ENCODE peak calls at places on chromosomes 5 and 9, in ten cellular contexts. One of them, this sample, is unnamed.

GRCh38 chr5:124080256-124080655 is 568.3 kb downstream of the CSNK1G3 start:
- DNase-seq in fibroblast of lung: peak; percentile 44
- DNase-seq in upper lobe of right lung: no peak
- DNase-seq in brain microvascular endothelial cell: no peak
- DNase-seq in spleen: no peak
- DNase-seq in tibial nerve: no peak
- DNase-seq in colonic mucosa: no peak
- DNase-seq in lower lobe of right lung: no peak
- DNase-seq in left ventricle myocardium inferior: no peak
- DNase-seq in H9: no peak
- DNase-seq in this sample: no peak

GRCh38 chr9:596701-597100 is 244.8 kb upstream of the DMRT1 start:
- DNase-seq in fibroblast of lung: no peak
- DNase-seq in upper lobe of right lung: no peak
- DNase-seq in brain microvascular endothelial cell: no peak
- DNase-seq in spleen: no peak
- DNase-seq in tibial nerve: no peak
- DNase-seq in colonic mucosa: no peak
- DNase-seq in lower lobe of right lung: no peak
- DNase-seq in left ventricle myocardium inferior: no peak
- DNase-seq in H9: no peak
- DNase-seq in this sample: no peak

GRCh38 chr5:17248999-17249634 is 31.7 kb downstream of the BASP1 start:
- DNase-seq in fibroblast of lung: peak; percentile 99
- DNase-seq in upper lobe of right lung: no peak
- DNase-seq in brain microvascular endothelial cell: peak; percentile 97
- DNase-seq in spleen: no peak
- DNase-seq in tibial nerve: peak; percentile 23
- DNase-seq in colonic mucosa: no peak
- DNase-seq in lower lobe of right lung: no peak
- DNase-seq in left ventricle myocardium inferior: no peak
- DNase-seq in H9: no peak
- DNase-seq in this sample: peak; percentile 15

GRCh38 chr5:72509401-72509800 is 2.2 kb upstream of the ZNF366 start:
- DNase-seq in fibroblast of lung: no peak
- DNase-seq in upper lobe of right lung: no peak
- DNase-seq in brain microvascular endothelial cell: no peak
- DNase-seq in spleen: peak; percentile 78
- DNase-seq in tibial nerve: no peak
- DNase-seq in colonic mucosa: no peak
- DNase-seq in lower lobe of right lung: no peak
- DNase-seq in left ventricle myocardium inferior: peak; percentile 70
- DNase-seq in H9: no peak
- DNase-seq in this sample: peak; percentile 49

GRCh38 chr9:119998614-119999013 is 581.4 kb downstream of the CDK5RAP2 start:
- DNase-seq in fibroblast of lung: no peak
- DNase-seq in upper lobe of right lung: no peak
- DNase-seq in brain microvascular endothelial cell: no peak
- DNase-seq in spleen: no peak
- DNase-seq in tibial nerve: no peak
- DNase-seq in colonic mucosa: no peak
- DNase-seq in lower lobe of right lung: no peak
- DNase-seq in left ventricle myocardium inferior: no peak
- DNase-seq in H9: no peak
- DNase-seq in this sample: no peak

GRCh38 chr5:181133610-181134231 is 2.8 kb upstream of the OR2V1 start:
- DNase-seq in fibroblast of lung: peak; percentile 86
- DNase-seq in upper lobe of right lung: no peak
- DNase-seq in brain microvascular endothelial cell: peak; percentile 85
- DNase-seq in spleen: peak; percentile 84
- DNase-seq in tibial nerve: peak; percentile 61
- DNase-seq in colonic mucosa: peak; percentile 42
- DNase-seq in lower lobe of right lung: peak; percentile 64
- DNase-seq in left ventricle myocardium inferior: peak; percentile 80
- DNase-seq in H9: no peak
- DNase-seq in this sample: peak; percentile 18

GRCh38 chr9:32783168-32783891 is at the start of gene TMEM215:
- DNase-seq in fibroblast of lung: no peak
- DNase-seq in upper lobe of right lung: no peak
- DNase-seq in brain microvascular endothelial cell: no peak
- DNase-seq in spleen: peak; percentile 53
- DNase-seq in tibial nerve: no peak
- DNase-seq in colonic mucosa: no peak
- DNase-seq in lower lobe of right lung: peak; percentile 37
- DNase-seq in left ventricle myocardium inferior: no peak
- DNase-seq in H9: peak; percentile 78
- DNase-seq in this sample: no peak

GRCh38 chr5:96978812-96979449 is 43.1 kb downstream of the LNPEP start:
- DNase-seq in fibroblast of lung: peak; percentile 56
- DNase-seq in upper lobe of right lung: no peak
- DNase-seq in brain microvascular endothelial cell: peak; percentile 18
- DNase-seq in spleen: no peak
- DNase-seq in tibial nerve: no peak
- DNase-seq in colonic mucosa: no peak
- DNase-seq in lower lobe of right lung: no peak
- DNase-seq in left ventricle myocardium inferior: no peak
- DNase-seq in H9: no peak
- DNase-seq in this sample: no peak

GRCh38 chr5:9716838-9717281 is 86.7 kb upstream of the TAS2R1 start:
- DNase-seq in fibroblast of lung: peak; percentile 43
- DNase-seq in upper lobe of right lung: no peak
- DNase-seq in brain microvascular endothelial cell: peak; percentile 86
- DNase-seq in spleen: no peak
- DNase-seq in tibial nerve: no peak
- DNase-seq in colonic mucosa: no peak
- DNase-seq in lower lobe of right lung: no peak
- DNase-seq in left ventricle myocardium inferior: no peak
- DNase-seq in H9: no peak
- DNase-seq in this sample: no peak

GRCh38 chr5:171757853-171758535 is 27.6 kb upstream of the SMIM23 start:
- DNase-seq in fibroblast of lung: peak; percentile 96
- DNase-seq in upper lobe of right lung: no peak
- DNase-seq in brain microvascular endothelial cell: peak; percentile 88
- DNase-seq in spleen: no peak
- DNase-seq in tibial nerve: no peak
- DNase-seq in colonic mucosa: no peak
- DNase-seq in lower lobe of right lung: no peak
- DNase-seq in left ventricle myocardium inferior: no peak
- DNase-seq in H9: no peak
- DNase-seq in this sample: no peak

GRCh38 chr5:159780246-159780645 is 136.0 kb upstream of the ADRA1B start:
- DNase-seq in fibroblast of lung: no peak
- DNase-seq in upper lobe of right lung: no peak
- DNase-seq in brain microvascular endothelial cell: no peak
- DNase-seq in spleen: no peak
- DNase-seq in tibial nerve: no peak
- DNase-seq in colonic mucosa: no peak
- DNase-seq in lower lobe of right lung: no peak
- DNase-seq in left ventricle myocardium inferior: no peak
- DNase-seq in H9: no peak
- DNase-seq in this sample: no peak

GRCh38 chr5:53438486-53439472 is 41.6 kb upstream of the FST start:
- DNase-seq in fibroblast of lung: peak; percentile 66
- DNase-seq in upper lobe of right lung: no peak
- DNase-seq in brain microvascular endothelial cell: peak; percentile 49
- DNase-seq in spleen: no peak
- DNase-seq in tibial nerve: no peak
- DNase-seq in colonic mucosa: no peak
- DNase-seq in lower lobe of right lung: no peak
- DNase-seq in left ventricle myocardium inferior: no peak
- DNase-seq in H9: no peak
- DNase-seq in this sample: no peak

GRCh38 chr5:32298056-32298420 is 14.7 kb downstream of the MTMR12 start:
- DNase-seq in fibroblast of lung: no peak
- DNase-seq in upper lobe of right lung: no peak
- DNase-seq in brain microvascular endothelial cell: no peak
- DNase-seq in spleen: no peak
- DNase-seq in tibial nerve: no peak
- DNase-seq in colonic mucosa: no peak
- DNase-seq in lower lobe of right lung: no peak
- DNase-seq in left ventricle myocardium inferior: no peak
- DNase-seq in H9: no peak
- DNase-seq in this sample: no peak

DNA sequence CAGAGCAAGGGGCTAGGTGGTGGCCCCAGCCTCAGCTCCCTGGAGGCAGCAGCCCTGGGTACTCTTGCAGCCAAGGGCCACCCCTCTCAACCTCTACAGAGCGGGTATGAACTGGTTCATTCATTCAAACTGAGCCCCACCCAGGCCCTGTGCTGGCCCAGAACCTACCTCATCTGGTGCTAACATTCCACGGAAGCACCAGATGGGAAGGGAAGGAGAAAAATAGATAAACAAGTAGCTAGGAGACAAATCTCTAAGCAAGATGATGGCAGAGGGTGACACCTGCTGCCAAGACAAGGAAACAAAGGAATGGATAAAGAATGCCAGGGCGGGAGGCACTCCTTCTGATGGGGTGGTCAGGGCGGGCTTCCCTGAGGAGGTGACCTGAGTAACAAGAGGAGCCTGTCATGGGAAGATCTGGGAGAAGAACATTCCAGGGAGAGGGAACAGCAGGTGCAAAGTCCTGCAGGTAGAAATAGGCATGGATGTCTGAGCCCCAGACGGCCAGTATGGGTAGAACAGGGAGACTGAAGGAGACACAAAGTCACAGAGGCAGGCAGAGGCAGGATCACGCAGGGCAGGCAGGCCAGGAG is 6.1 kb downstream of the ST6GALNAC4 start:
- DNase-seq in fibroblast of lung: peak; percentile 47
- DNase-seq in upper lobe of right lung: no peak
- DNase-seq in brain microvascular endothelial cell: no peak
- DNase-seq in spleen: no peak
- DNase-seq in tibial nerve: no peak
- DNase-seq in colonic mucosa: peak; percentile 69
- DNase-seq in lower lobe of right lung: no peak
- DNase-seq in left ventricle myocardium inferior: no peak
- DNase-seq in H9: no peak
- DNase-seq in this sample: no peak
- TF ChIP-seq CTCF in fibroblast of lung: no peak
- TF ChIP-seq CTCF in upper lobe of right lung: peak; percentile 20
- TF ChIP-seq CTCF in brain microvascular endothelial cell: peak; percentile 28
- TF ChIP-seq CTCF in spleen: no peak
- TF ChIP-seq CTCF in tibial nerve: no peak
- TF ChIP-seq CTCF in colonic mucosa: no peak
- TF ChIP-seq CTCF in lower lobe of right lung: no peak
- TF ChIP-seq CTCF in left ventricle myocardium inferior: no peak
- TF ChIP-seq CTCF in H9: peak; percentile 17
- TF ChIP-seq CTCF in this sample: no peak

GRCh38 chr5:77426670-77427069 is 65.4 kb downstream of the WDR41 start:
- DNase-seq in fibroblast of lung: peak; percentile 35
- DNase-seq in upper lobe of right lung: no peak
- DNase-seq in brain microvascular endothelial cell: peak; percentile 73
- DNase-seq in spleen: no peak
- DNase-seq in tibial nerve: no peak
- DNase-seq in colonic mucosa: no peak
- DNase-seq in lower lobe of right lung: no peak
- DNase-seq in left ventricle myocardium inferior: no peak
- DNase-seq in H9: no peak
- DNase-seq in this sample: no peak
- H3K27ac ChIP-seq in fibroblast of lung: no peak overlapping the region
- H3K27ac ChIP-seq in upper lobe of right lung: no peak overlapping the region
- H3K27ac ChIP-seq in brain microvascular endothelial cell: peak overlapping the region; percentile 33
- H3K27ac ChIP-seq in spleen: peak overlapping the region; percentile 38
- H3K27ac ChIP-seq in tibial nerve: no peak overlapping the region
- H3K27ac ChIP-seq in colonic mucosa: no peak overlapping the region
- H3K27ac ChIP-seq in lower lobe of right lung: no peak overlapping the region
- H3K27ac ChIP-seq in left ventricle myocardium inferior: no peak overlapping the region
- H3K27ac ChIP-seq in H9: no peak overlapping the region
- H3K27ac ChIP-seq in this sample: no peak overlapping the region

GRCh38 chr5:110440058-110440457 is 286.4 kb downstream of the TMEM232 start:
- DNase-seq in fibroblast of lung: no peak
- DNase-seq in upper lobe of right lung: no peak
- DNase-seq in brain microvascular endothelial cell: no peak
- DNase-seq in spleen: no peak
- DNase-seq in tibial nerve: no peak
- DNase-seq in colonic mucosa: no peak
- DNase-seq in lower lobe of right lung: no peak
- DNase-seq in left ventricle myocardium inferior: no peak
- DNase-seq in H9: no peak
- DNase-seq in this sample: no peak

GRCh38 chr5:110435207-110435606 is 291.3 kb downstream of the TMEM232 start:
- DNase-seq in fibroblast of lung: no peak
- DNase-seq in upper lobe of right lung: no peak
- DNase-seq in brain microvascular endothelial cell: no peak
- DNase-seq in spleen: no peak
- DNase-seq in tibial nerve: no peak
- DNase-seq in colonic mucosa: no peak
- DNase-seq in lower lobe of right lung: no peak
- DNase-seq in left ventricle myocardium inferior: no peak
- DNase-seq in H9: no peak
- DNase-seq in this sample: no peak

GRCh38 chr5:110439280-110439679 is 287.2 kb downstream of the TMEM232 start:
- DNase-seq in fibroblast of lung: no peak
- DNase-seq in upper lobe of right lung: no peak
- DNase-seq in brain microvascular endothelial cell: no peak
- DNase-seq in spleen: no peak
- DNase-seq in tibial nerve: no peak
- DNase-seq in colonic mucosa: no peak
- DNase-seq in lower lobe of right lung: no peak
- DNase-seq in left ventricle myocardium inferior: no peak
- DNase-seq in H9: no peak
- DNase-seq in this sample: no peak

GRCh38 chr5:110442856-110443255 is 283.6 kb downstream of the TMEM232 start:
- DNase-seq in fibroblast of lung: no peak
- DNase-seq in upper lobe of right lung: no peak
- DNase-seq in brain microvascular endothelial cell: no peak
- DNase-seq in spleen: peak; percentile 44
- DNase-seq in tibial nerve: no peak
- DNase-seq in colonic mucosa: no peak
- DNase-seq in lower lobe of right lung: no peak
- DNase-seq in left ventricle myocardium inferior: no peak
- DNase-seq in H9: no peak
- DNase-seq in this sample: no peak

DNA sequence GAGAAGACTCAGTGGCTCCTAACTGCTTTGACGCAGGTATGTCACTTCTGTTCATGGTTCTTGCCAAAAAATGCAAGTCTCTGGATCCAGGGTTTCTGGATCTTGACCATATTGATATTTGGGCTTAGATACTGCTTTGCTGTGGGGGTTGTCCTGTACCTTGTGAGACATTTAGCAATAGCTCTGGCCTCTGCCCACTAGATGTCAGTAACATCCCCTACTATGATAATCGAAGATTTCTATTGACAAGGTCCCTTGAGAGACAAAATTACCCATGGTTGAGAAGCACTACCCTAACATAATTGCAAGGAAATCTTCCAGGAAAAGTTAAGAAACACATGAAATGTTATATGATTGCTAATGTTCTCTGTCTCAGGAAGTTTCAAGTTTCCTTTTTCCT is 285.4 kb downstream of the TMEM232 start:
- DNase-seq in fibroblast of lung: peak; percentile 51
- DNase-seq in upper lobe of right lung: no peak
- DNase-seq in brain microvascular endothelial cell: peak; percentile 53
- DNase-seq in spleen: no peak
- DNase-seq in tibial nerve: no peak
- DNase-seq in colonic mucosa: no peak
- DNase-seq in lower lobe of right lung: no peak
- DNase-seq in left ventricle myocardium inferior: no peak
- DNase-seq in H9: peak; percentile 36
- DNase-seq in this sample: no peak
- TF ChIP-seq CTCF in fibroblast of lung: peak; percentile 51
- TF ChIP-seq CTCF in upper lobe of right lung: no peak
- TF ChIP-seq CTCF in brain microvascular endothelial cell: peak; percentile 71
- TF ChIP-seq CTCF in spleen: no peak
- TF ChIP-seq CTCF in tibial nerve: no peak
- TF ChIP-seq CTCF in colonic mucosa: no peak
- TF ChIP-seq CTCF in lower lobe of right lung: no peak
- TF ChIP-seq CTCF in left ventricle myocardium inferior: no peak
- TF ChIP-seq CTCF in H9: peak; percentile 84
- TF ChIP-seq CTCF in this sample: no peak

GRCh38 chr9:125931211-125931610 is 184.0 kb downstream of the PBX3 start:
- DNase-seq in fibroblast of lung: no peak
- DNase-seq in upper lobe of right lung: no peak
- DNase-seq in brain microvascular endothelial cell: no peak
- DNase-seq in spleen: no peak
- DNase-seq in tibial nerve: no peak
- DNase-seq in colonic mucosa: no peak
- DNase-seq in lower lobe of right lung: no peak
- DNase-seq in left ventricle myocardium inferior: no peak
- DNase-seq in H9: no peak
- DNase-seq in this sample: no peak
- H3K27ac ChIP-seq in fibroblast of lung: no peak overlapping the region
- H3K27ac ChIP-seq in upper lobe of right lung: no peak overlapping the region
- H3K27ac ChIP-seq in brain microvascular endothelial cell: no peak overlapping the region
- H3K27ac ChIP-seq in spleen: no peak overlapping the region
- H3K27ac ChIP-seq in tibial nerve: no peak overlapping the region
- H3K27ac ChIP-seq in colonic mucosa: no peak overlapping the region
- H3K27ac ChIP-seq in lower lobe of right lung: no peak overlapping the region
- H3K27ac ChIP-seq in left ventricle myocardium inferior: no peak overlapping the region
- H3K27ac ChIP-seq in H9: no peak overlapping the region
- H3K27ac ChIP-seq in this sample: no peak overlapping the region

This sample was measured in gastrocnemius medialis.